ENCODE peak calls at places on chromosomes 16 and 17, in six cellular contexts. D, I, E, A, O and H are unnamed samples.
A peak's percentile ranks its signal among the peaks of the same experiment; 100 is the strongest.

GRCh38 chr16:83689385-83689831 is 118.4 kb upstream of the HSBP1 start:
- DNase-seq in D (no peak), I (peak; percentile 10), E (no peak), A (peak; percentile 95), O (no peak), H (no peak)

GRCh38 chr16:31696968-31697743 is 169.5 kb downstream of the AHSP start:
- DNase-seq in D (no peak), I (peak; percentile 34), E (no peak), A (peak; percentile 77), O (no peak), H (peak; percentile 71)

GRCh38 chr17:3002538-3003301 is 60.7 kb downstream of the OR1D5 start:
- DNase-seq in D (peak; percentile 65), I (no peak), E (no peak), A (no peak), O (peak; percentile 60), H (peak; percentile 98)

GRCh38 chr16:84294196-84295142 is at the start of gene WFDC1:
- DNase-seq in D (no peak), I (peak; percentile 78), E (no peak), A (peak; percentile 70), O (peak; percentile 72), H (no peak)

GRCh38 chr17:17987901-17988300 is 15.2 kb downstream of the DRC3 start:
- DNase-seq in D (no peak), I (no peak), E (no peak), A (no peak), O (no peak), H (no peak)

GRCh38 chr16:28930652-28931051 is 1.1 kb upstream of the CD19 start:
- DNase-seq in D (no peak), I (no peak), E (no peak), A (no peak), O (no peak), H (peak; percentile 93)

GRCh38 chr16:53945996-53946395 is 242.0 kb downstream of the FTO start:
- DNase-seq in D (no peak), I (peak; percentile 65), E (no peak), A (peak; percentile 66), O (no peak), H (peak; percentile 83)

GRCh38 chr17:81538651-81539570 is 10.7 kb downstream of the FSCN2 start:
- DNase-seq in D (no peak), I (peak; percentile 0), E (no peak), A (no peak), O (no peak), H (no peak)

GRCh38 chr16:27450836-27451341 is 48.9 kb downstream of the IL21R start:
- DNase-seq in D (peak; percentile 50), I (no peak), E (no peak), A (peak; percentile 48), O (no peak), H (peak; percentile 45)

GRCh38 chr16:30934827-30935557 is 11.6 kb downstream of the FBXL19 start:
- DNase-seq in D (peak; percentile 49), I (peak; percentile 58), E (no peak), A (peak; percentile 70), O (no peak), H (peak; percentile 75)

GRCh38 chr17:80955673-80956306 is 35.9 kb upstream of the CHMP6 start:
- DNase-seq in D (no peak), I (no peak), E (no peak), A (no peak), O (peak; percentile 25), H (peak; percentile 51)

GRCh38 chr16:3696425-3697218 is 20.7 kb downstream of the TRAP1 start:
- DNase-seq in D (no peak), I (no peak), E (no peak), A (peak; percentile 56), O (no peak), H (no peak)

GRCh38 chr17:49226771-49227435 is 3.7 kb downstream of the PHOSPHO1 start:
- DNase-seq in D (no peak), I (no peak), E (no peak), A (no peak), O (no peak), H (peak; percentile 49)

GRCh38 chr17:67403483-67403882 is 26.4 kb downstream of the PITPNC1 start:
- DNase-seq in D (no peak), I (no peak), E (no peak), A (no peak), O (no peak), H (no peak)

GRCh38 chr17:3512512-3513171 is 36.8 kb downstream of the ASPA start:
- DNase-seq in D (peak; percentile 37), I (peak; percentile 80), E (peak; percentile 66), A (peak; percentile 86), O (no peak), H (no peak)

GRCh38 chr16:88624977-88625576 is 13.3 kb upstream of the IL17C start:
- DNase-seq in D (no peak), I (no peak), E (no peak), A (no peak), O (no peak), H (no peak)

GRCh38 chr16:88622866-88623265 is 15.5 kb upstream of the IL17C start:
- DNase-seq in D (no peak), I (no peak), E (no peak), A (no peak), O (no peak), H (no peak)

GRCh38 chr16:88626646-88627045 is 11.7 kb upstream of the IL17C start:
- DNase-seq in D (no peak), I (no peak), E (no peak), A (no peak), O (no peak), H (no peak)

GRCh38 chr16:88623858-88624257 is 14.5 kb upstream of the IL17C start:
- DNase-seq in D (no peak), I (no peak), E (no peak), A (no peak), O (no peak), H (no peak)

DNA sequence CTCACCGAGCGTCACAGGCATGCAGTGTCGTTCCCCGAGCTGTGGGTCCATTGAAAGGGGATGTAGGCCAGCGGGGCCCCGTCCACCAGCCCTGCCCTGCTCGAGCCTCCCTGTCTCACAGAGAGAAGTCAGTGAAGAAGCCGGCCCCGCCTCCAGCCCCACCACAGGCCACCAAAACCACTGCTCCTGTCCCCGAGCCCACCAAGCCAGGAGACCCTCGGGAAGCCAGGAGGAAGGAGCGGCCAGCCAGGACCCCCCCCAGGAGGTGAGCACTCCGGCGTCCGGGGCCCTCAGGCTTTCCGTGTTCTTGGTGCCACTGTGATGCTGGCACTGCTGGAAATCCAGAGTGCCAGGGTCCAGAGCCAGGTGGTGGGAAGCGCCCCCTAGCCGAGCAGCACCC is 13.9 kb upstream of the IL17C start:
- DNase-seq in D (no peak), I (no peak), E (no peak), A (no peak), O (no peak), H (no peak)
- H3K4me3 ChIP-seq in D (no peak overlapping the region), I (no peak overlapping the region), E (no peak overlapping the region), A (no peak overlapping the region), O (no peak overlapping the region), H (no peak overlapping the region)

GRCh38 chr17:43779145-43780125 is 658 bp upstream of the DUSP3 start:
- DNase-seq in D (no peak), I (peak; percentile 72), E (no peak), A (no peak), O (no peak), H (no peak)
- H3K4me3 ChIP-seq in D (peak overlapping the region; percentile 99), I (peak overlapping the region; percentile 87), E (peak overlapping the region; percentile 100), A (peak overlapping the region; percentile 79), O (peak overlapping the region; percentile 99), H (peak overlapping the region; percentile 84)

DNA sequence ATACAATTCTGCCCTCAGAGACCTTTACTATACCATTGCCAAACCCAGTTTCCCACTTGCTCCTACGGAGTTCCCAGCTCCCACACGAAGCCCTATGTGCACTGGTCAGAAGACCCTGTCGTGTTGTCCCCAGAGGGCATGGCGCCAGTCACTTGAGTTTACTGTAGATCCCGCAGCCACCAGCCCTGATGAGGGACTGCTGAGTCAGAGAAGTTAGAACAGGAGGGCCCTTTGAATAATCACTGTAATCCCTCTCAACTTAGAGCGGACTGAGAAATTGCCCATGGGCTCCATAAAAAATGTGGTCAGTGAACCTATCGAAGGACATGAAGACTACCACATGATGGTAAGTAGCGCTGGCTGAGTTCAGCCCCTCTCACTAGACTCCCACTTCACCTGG is 9.2 kb downstream of the UBFD1 start:
- DNase-seq in D (no peak), I (no peak), E (no peak), A (no peak), O (no peak), H (no peak)
- H3K4me3 ChIP-seq in D (no peak overlapping the region), I (no peak overlapping the region), E (no peak overlapping the region), A (no peak overlapping the region), O (no peak overlapping the region), H (no peak overlapping the region)

DNA sequence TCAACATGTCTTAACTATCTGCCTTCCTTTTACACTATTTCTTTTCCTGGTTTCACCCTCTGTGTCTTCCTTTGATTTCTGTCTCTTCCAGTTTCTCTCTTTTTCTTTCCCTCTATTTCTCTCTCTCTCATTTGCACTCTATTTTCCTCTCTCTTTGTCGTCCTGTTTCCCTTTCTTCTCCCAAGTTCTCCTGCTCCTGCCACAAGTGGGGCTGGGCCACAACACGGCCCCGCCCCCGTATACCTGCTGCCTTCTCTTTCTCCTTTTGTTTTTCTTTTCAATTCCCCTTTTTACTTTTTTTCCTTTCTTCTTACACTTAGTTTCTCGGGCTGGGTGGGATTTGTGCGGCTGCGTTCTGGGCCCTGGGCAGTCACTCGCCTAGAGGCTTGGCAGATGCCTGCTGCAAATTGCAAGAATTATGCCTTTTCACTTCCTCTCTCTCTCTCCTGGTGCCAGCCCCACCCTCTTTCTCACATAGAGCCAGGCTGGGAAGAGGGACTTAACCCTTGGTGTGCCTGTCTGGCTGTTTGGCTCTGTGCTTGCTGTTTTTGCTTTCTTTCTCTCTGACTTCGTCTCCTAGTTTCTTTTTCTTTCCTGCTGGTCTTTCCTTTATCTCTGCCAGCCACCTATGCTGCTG is 2139.4 kb downstream of the TP53TG3F start:
- DNase-seq in D (no peak), I (no peak), E (no peak), A (no peak), O (no peak), H (no peak)
- H3K4me3 ChIP-seq in D (no peak overlapping the region), I (no peak overlapping the region), E (no peak overlapping the region), A (no peak overlapping the region), O (no peak overlapping the region), H (no peak overlapping the region)

GRCh38 chr16:73054131-73054496 is 6.2 kb upstream of the ZFHX3 start:
- DNase-seq in D (no peak), I (no peak), E (no peak), A (no peak), O (no peak), H (no peak)
- H3K4me3 ChIP-seq in D (no peak overlapping the region), I (no peak overlapping the region), E (no peak overlapping the region), A (no peak overlapping the region), O (no peak overlapping the region), H (no peak overlapping the region)

GRCh38 chr17:8108972-8109668 is 9.2 kb downstream of the ALOXE3 start:
- DNase-seq in D (no peak), I (no peak), E (no peak), A (no peak), O (no peak), H (no peak)
- H3K4me3 ChIP-seq in D (no peak overlapping the region), I (no peak overlapping the region), E (no peak overlapping the region), A (no peak overlapping the region), O (no peak overlapping the region), H (no peak overlapping the region)

GRCh38 chr17:29273924-29274323 is 20.0 kb downstream of the NUFIP2 start:
- DNase-seq in D (no peak), I (no peak), E (no peak), A (no peak), O (no peak), H (no peak)
- H3K4me3 ChIP-seq in D (no peak overlapping the region), I (no peak overlapping the region), E (no peak overlapping the region), A (no peak overlapping the region), O (no peak overlapping the region), H (no peak overlapping the region)